ENCODE peak calls at places on chromosomes 2 and 18, in nine cellular contexts. Y, W, Q, H, R, V, X, L and O are unnamed samples.

GRCh38 chr2:101560780-101561315 is 85.9 kb upstream of the RFX8 start:
- DNase-seq in Y (no peak), W (no peak), Q (no peak), H (no peak), R (no peak), V (no peak), X (no peak), L (no peak), O (no peak)

GRCh38 chr18:7237670-7238272 is 6.9 kb downstream of the LRRC30 start:
- DNase-seq in Y (no peak), W (no peak), Q (no peak), H (no peak), R (no peak), V (no peak), X (no peak), L (no peak), O (no peak)

GRCh38 chr2:14634223-14634884 is 1.8 kb downstream of the LRATD1 start:
- DNase-seq in Y (peak), W (peak), Q (peak), H (peak), R (peak), V (peak), X (peak), L (no peak), O (peak)

GRCh38 chr18:54962919-54963645 is 3.8 kb upstream of the CCDC68 start:
- DNase-seq in Y (no peak), W (no peak), Q (no peak), H (no peak), R (no peak), V (no peak), X (no peak), L (no peak), O (no peak)

GRCh38 chr2:221975151-221975550 is 323.6 kb downstream of the PAX3 start:
- DNase-seq in Y (no peak), W (no peak), Q (no peak), H (no peak), R (no peak), V (no peak), X (no peak), L (no peak), O (no peak)

GRCh38 chr2:152678808-152679207 is 38.5 kb downstream of the PRPF40A start:
- DNase-seq in Y (no peak), W (no peak), Q (no peak), H (no peak), R (no peak), V (no peak), X (no peak), L (no peak), O (no peak)

GRCh38 chr2:234863043-234863934 is 88.5 kb upstream of the SH3BP4 start:
- DNase-seq in Y (peak), W (peak), Q (peak), H (peak), R (peak), V (peak), X (peak), L (peak), O (peak)

GRCh38 chr2:40251146-40251545 is 200.7 kb downstream of the SLC8A1 start:
- DNase-seq in Y (no peak), W (no peak), Q (no peak), H (no peak), R (no peak), V (no peak), X (no peak), L (no peak), O (no peak)

GRCh38 chr2:191105082-191105481 is 45.7 kb downstream of the STAT4 start:
- DNase-seq in Y (no peak), W (peak), Q (no peak), H (no peak), R (no peak), V (peak), X (no peak), L (no peak), O (no peak)

GRCh38 chr2:167776359-167776758 is 471.0 kb downstream of the STK39 start:
- DNase-seq in Y (no peak), W (no peak), Q (no peak), H (no peak), R (no peak), V (no peak), X (no peak), L (no peak), O (peak)

GRCh38 chr2:55147531-55147930 is 84.6 kb downstream of the CLHC1 start:
- DNase-seq in Y (no peak), W (no peak), Q (no peak), H (no peak), R (no peak), V (no peak), X (no peak), L (no peak), O (no peak)

GRCh38 chr2:74006424-74006823 is 21.7 kb downstream of the TET3 start:
- DNase-seq in Y (no peak), W (no peak), Q (peak), H (no peak), R (no peak), V (peak), X (no peak), L (no peak), O (no peak)

GRCh38 chr2:219249203-219249980 is 3.7 kb upstream of the TUBA4B start:
- DNase-seq in Y (peak), W (peak), Q (peak), H (peak), R (peak), V (peak), X (peak), L (peak), O (peak)

GRCh38 chr2:8684885-8685696 is 3.2 kb downstream of the ID2 start:
- DNase-seq in Y (peak), W (peak), Q (peak), H (peak), R (peak), V (peak), X (no peak), L (no peak), O (peak)

GRCh38 chr2:156704612-156705011 is 268.4 kb downstream of the GPD2 start:
- DNase-seq in Y (peak), W (no peak), Q (no peak), H (no peak), R (no peak), V (no peak), X (no peak), L (no peak), O (no peak)

GRCh38 chr2:155256803-155257202 is 558.3 kb downstream of the KCNJ3 start:
- DNase-seq in Y (no peak), W (no peak), Q (no peak), H (no peak), R (no peak), V (no peak), X (no peak), L (no peak), O (no peak)

GRCh38 chr18:79947054-79947755 is 4.2 kb downstream of the SLC66A2 start:
- DNase-seq in Y (no peak), W (peak), Q (peak), H (no peak), R (no peak), V (no peak), X (peak), L (no peak), O (no peak)

GRCh38 chr2:111946294-111947114 is 48.1 kb downstream of the MERTK start:
- DNase-seq in Y (no peak), W (peak), Q (peak), H (no peak), R (peak), V (peak), X (no peak), L (peak), O (no peak)

GRCh38 chr2:37623971-37624897 is 47.2 kb downstream of the CDC42EP3 start:
- DNase-seq in Y (no peak), W (peak), Q (no peak), H (no peak), R (no peak), V (peak), X (no peak), L (no peak), O (no peak)

GRCh38 chr2:112290098-112290497 is 14.7 kb downstream of the ZC3H6 start:
- DNase-seq in Y (no peak), W (no peak), Q (no peak), H (no peak), R (no peak), V (no peak), X (no peak), L (no peak), O (no peak)

GRCh38 chr2:203909192-203909945 is 27.2 kb upstream of the ICOS start:
- DNase-seq in Y (no peak), W (peak), Q (no peak), H (no peak), R (no peak), V (peak), X (no peak), L (no peak), O (no peak)

GRCh38 chr2:169095631-169096105 is 26.3 kb downstream of the DHRS9 start:
- DNase-seq in Y (no peak), W (peak), Q (no peak), H (no peak), R (no peak), V (peak), X (no peak), L (peak), O (no peak)

GRCh38 chr18:73645175-73645715 is 502.4 kb downstream of the FBXO15 start:
- DNase-seq in Y (no peak), W (peak), Q (no peak), H (no peak), R (no peak), V (no peak), X (no peak), L (no peak), O (no peak)

GRCh38 chr18:74517236-74517630 is 17.1 kb upstream of the CNDP1 start:
- DNase-seq in Y (no peak), W (no peak), Q (no peak), H (no peak), R (no peak), V (no peak), X (peak), L (no peak), O (no peak)

GRCh38 chr2:30631051-30631671 is 176.1 kb downstream of the CAPN13 start:
- DNase-seq in Y (no peak), W (peak), Q (no peak), H (no peak), R (no peak), V (no peak), X (no peak), L (no peak), O (no peak)

GRCh38 chr2:41830600-41830999 is 217.2 kb upstream of the PKDCC start:
- DNase-seq in Y (no peak), W (no peak), Q (no peak), H (no peak), R (no peak), V (no peak), X (no peak), L (no peak), O (no peak)

GRCh38 chr2:212864186-212864585 is 287.2 kb downstream of the IKZF2 start:
- DNase-seq in Y (no peak), W (no peak), Q (no peak), H (no peak), R (no peak), V (no peak), X (no peak), L (no peak), O (no peak)

GRCh38 chr2:212858496-212858895 is 292.9 kb downstream of the IKZF2 start:
- DNase-seq in Y (no peak), W (no peak), Q (no peak), H (no peak), R (no peak), V (no peak), X (no peak), L (no peak), O (no peak)

GRCh38 chr2:212863185-212863588 is 288.2 kb downstream of the IKZF2 start:
- DNase-seq in Y (no peak), W (no peak), Q (peak), H (no peak), R (no peak), V (peak), X (no peak), L (no peak), O (no peak)
- TF ChIP-seq CTCF in Y (peak), W (peak), Q (peak), H (no peak), R (no peak), V (peak), X (no peak), L (peak), O (peak)

DNA sequence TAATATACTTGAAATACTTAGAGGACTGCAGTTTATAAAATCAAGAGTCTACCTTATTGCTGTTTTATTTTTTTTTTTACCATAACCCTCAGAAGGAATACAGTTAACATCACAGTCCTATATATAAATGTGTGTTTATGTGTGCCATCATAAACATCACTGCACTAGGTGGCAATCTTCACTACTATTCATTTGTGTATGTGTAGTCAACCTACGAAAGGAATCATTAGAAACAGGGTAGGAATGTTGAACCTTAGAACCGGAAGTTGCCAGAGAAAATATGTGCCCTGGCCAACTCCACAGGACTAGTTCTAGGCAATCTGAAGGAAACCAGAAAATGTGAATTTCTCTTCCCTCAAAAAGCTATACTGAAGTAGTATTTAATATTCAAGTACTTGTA is 3.4 kb downstream of the GEN1 start:
- DNase-seq in Y (no peak), W (peak), Q (no peak), H (no peak), R (no peak), V (peak), X (no peak), L (no peak), O (no peak)
- H3K4me3 ChIP-seq in Y (no peak), W (no peak), Q (no peak), H (no peak), R (no peak), V (no peak), X (no peak), L (no peak), O (no peak)

GRCh38 chr2:53265900-53266299 is 501.7 kb upstream of the CHAC2 start:
- DNase-seq in Y (no peak), W (no peak), Q (no peak), H (no peak), R (no peak), V (no peak), X (no peak), L (no peak), O (no peak)

GRCh38 chr2:53268626-53269025 is 499.0 kb upstream of the CHAC2 start:
- DNase-seq in Y (no peak), W (no peak), Q (no peak), H (no peak), R (no peak), V (no peak), X (no peak), L (no peak), O (no peak)

GRCh38 chr2:53268086-53268485 is 499.5 kb upstream of the CHAC2 start:
- DNase-seq in Y (no peak), W (no peak), Q (no peak), H (no peak), R (no peak), V (no peak), X (no peak), L (no peak), O (no peak)
- TF ChIP-seq CTCF in Y (peak), W (no peak), Q (no peak), H (no peak), R (no peak), V (no peak), X (no peak), L (peak), O (no peak)

GRCh38 chr18:48836231-48836805 is 114.4 kb downstream of the SMAD7 start:
- DNase-seq in Y (no peak), W (no peak), Q (no peak), H (no peak), R (no peak), V (no peak), X (no peak), L (no peak), O (peak)

GRCh38 chr18:48833701-48834394 is 116.9 kb downstream of the SMAD7 start:
- DNase-seq in Y (no peak), W (peak), Q (peak), H (no peak), R (peak), V (peak), X (peak), L (no peak), O (no peak)

GRCh38 chr18:48834421-48835011 is 116.2 kb downstream of the SMAD7 start:
- DNase-seq in Y (peak), W (peak), Q (no peak), H (no peak), R (peak), V (peak), X (peak), L (peak), O (peak)

GRCh38 chr18:48835745-48836191 is 115.0 kb downstream of the SMAD7 start:
- DNase-seq in Y (no peak), W (no peak), Q (no peak), H (no peak), R (no peak), V (no peak), X (no peak), L (no peak), O (no peak)

DNA sequence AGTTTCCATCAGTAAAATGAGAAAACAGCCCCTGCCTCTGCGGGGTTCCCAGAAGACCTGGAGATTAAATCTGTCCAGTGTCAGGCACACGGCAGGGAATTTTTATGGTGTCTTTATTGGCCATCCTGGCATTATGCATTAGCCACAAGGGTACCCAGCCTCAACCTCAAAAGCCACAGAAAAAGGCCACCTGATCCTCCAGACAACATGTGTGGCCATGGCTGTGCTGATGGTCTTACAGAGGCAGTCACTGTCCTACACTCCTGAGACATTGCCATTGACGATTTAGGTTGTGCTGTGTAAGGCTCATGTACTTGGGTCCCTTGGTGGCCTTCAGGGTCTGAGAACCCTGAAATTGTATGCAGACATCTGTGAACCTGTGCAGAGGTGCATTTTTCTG is 115.6 kb downstream of the SMAD7 start:
- DNase-seq in Y (no peak), W (no peak), Q (no peak), H (no peak), R (no peak), V (no peak), X (no peak), L (no peak), O (no peak)
- H3K4me3 ChIP-seq in Y (no peak), W (no peak), Q (no peak), H (no peak), R (no peak), V (no peak), X (no peak), L (no peak), O (no peak)

DNA sequence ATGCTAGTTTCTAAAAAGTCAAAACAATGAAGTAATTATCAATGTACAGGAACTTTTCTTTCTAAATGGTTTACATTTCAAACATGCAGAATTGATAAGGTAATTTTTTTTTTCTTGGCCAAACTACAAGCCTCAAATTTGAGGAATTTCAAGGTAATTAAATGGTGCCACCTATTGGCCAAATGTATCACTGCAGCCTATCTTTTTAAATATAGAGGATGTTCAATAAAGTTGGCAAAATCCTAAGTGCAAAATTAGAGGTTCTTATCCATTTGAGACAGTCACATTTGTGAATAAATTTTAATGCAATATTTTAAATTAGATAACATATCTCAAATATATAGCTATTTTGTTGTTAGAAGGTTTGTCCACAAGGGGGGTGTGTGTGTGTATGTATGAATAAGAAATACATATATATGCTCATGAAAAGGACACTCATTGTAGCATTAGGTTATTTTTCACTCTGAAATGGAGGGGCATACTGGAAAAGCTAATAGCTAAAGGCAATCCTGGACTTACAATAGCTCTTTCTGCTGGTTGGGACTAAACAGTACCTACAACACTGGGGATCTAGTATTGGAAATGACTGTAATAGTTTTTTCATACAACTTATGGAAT is 26.2 kb downstream of the MMADHC start:
- DNase-seq in Y (no peak), W (peak), Q (no peak), H (no peak), R (peak), V (peak), X (no peak), L (no peak), O (no peak)
- TF ChIP-seq CTCF in Y (peak), W (peak), Q (peak), H (peak), R (peak), V (peak), X (peak), L (peak), O (peak)

DNA sequence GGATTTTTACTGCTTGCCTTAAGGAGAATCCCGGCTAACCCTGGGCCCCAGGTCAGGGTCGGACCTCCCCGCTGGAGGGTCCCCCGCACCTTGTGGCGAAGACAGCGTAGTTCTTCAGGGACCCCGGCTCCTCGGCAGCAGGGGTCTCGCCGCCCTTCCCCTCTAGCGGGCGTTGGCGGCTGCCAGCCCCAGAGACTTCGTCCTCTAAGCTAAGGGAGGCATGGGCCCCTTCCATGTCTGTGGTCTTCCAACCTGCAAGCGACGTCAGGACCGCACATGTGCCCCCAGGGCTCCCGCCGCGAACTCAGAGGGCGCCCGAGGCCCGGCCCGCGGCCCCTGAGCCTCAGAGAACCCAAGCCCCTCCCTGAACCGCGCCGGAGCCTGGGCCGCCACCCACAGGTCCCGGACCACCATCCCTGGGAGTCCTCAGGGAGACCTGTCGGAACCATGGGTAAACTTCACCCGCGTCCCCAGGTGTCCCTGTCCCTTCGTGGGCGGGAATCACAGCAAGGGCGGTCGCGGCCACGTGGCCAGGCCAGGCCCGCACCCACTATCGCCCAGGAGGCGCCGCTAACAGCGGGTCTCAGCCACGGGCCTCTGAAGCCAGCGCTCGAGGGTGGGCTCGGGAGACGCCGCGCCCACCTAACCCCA is 562 bp downstream of the ANKMY1 start:
- DNase-seq in Y (no peak), W (no peak), Q (no peak), H (peak), R (no peak), V (no peak), X (no peak), L (no peak), O (peak)
- H3K4me3 ChIP-seq in Y (peak), W (peak), Q (no peak), H (peak), R (peak), V (peak), X (peak), L (peak), O (peak)